ENCODE peak calls at places on chromosomes 13 and 19, in four cellular contexts. S, M, E and B are unnamed samples.

GRCh38 chr13:80577951-80578670 is 237.2 kb upstream of the SPRY2 start:
- DNase-seq in E (no peak), S (peak; percentile 53), M (no peak), B (no peak)

GRCh38 chr13:75687145-75687763 is 51.1 kb downstream of the LMO7 start:
- DNase-seq in S (peak; percentile 57), M (no peak), E (peak; percentile 68), B (peak; percentile 73)

GRCh38 chr13:112198611-112199010 is 131.7 kb downstream of the SOX1 start:
- DNase-seq in S (no peak), E (no peak), M (no peak), B (no peak)

GRCh38 chr13:23903906-23904280 is 6.6 kb upstream of the C1QTNF9B start:
- DNase-seq in M (no peak), E (no peak), S (no peak), B (no peak)

GRCh38 chr13:26678796-26679195 is 81.8 kb downstream of the GPR12 start:
- DNase-seq in M (no peak), E (no peak), S (peak; percentile 64), B (no peak)

GRCh38 chr19:2223959-2224358 is 12.2 kb downstream of the PLEKHJ1 start:
- DNase-seq in M (no peak), E (no peak), S (no peak), B (no peak)

GRCh38 chr13:20160346-20161274 is at the start of gene GJA3:
- DNase-seq in S (peak; percentile 54), E (peak; percentile 39), M (peak; percentile 71), B (peak; percentile 51)

GRCh38 chr19:2477732-2478191 is 1.8 kb downstream of the GADD45B start:
- DNase-seq in M (no peak), S (no peak), E (peak; percentile 49), B (peak; percentile 58)

GRCh38 chr13:61255035-61255796 is 160.4 kb downstream of the PCDH20 start:
- DNase-seq in E (no peak), M (no peak), S (peak; percentile 48), B (no peak)

GRCh38 chr13:37179646-37180045 is 74.2 kb upstream of the CSNK1A1L start:
- DNase-seq in S (no peak), E (no peak), M (no peak), B (no peak)

GRCh38 chr13:45136741-45137500 is 16.6 kb downstream of the GTF2F2 start:
- DNase-seq in S (no peak), E (no peak), M (no peak), B (no peak)

GRCh38 chr19:36140289-36141038 is 598 bp downstream of the CAPNS1 start:
- DNase-seq in S (peak; percentile 88), E (peak; percentile 52), M (peak; percentile 36), B (peak; percentile 96)

GRCh38 chr19:36141039-36141914 is 1.4 kb downstream of the CAPNS1 start:
- DNase-seq in E (peak; percentile 76), M (peak; percentile 79), S (peak; percentile 98), B (peak; percentile 82)

GRCh38 chr19:36139120-36139472 is 770 bp upstream of the CAPNS1 start:
- DNase-seq in S (no peak), M (no peak), E (no peak), B (no peak)

GRCh38 chr19:36142046-36142445 is 2.2 kb downstream of the CAPNS1 start:
- DNase-seq in S (no peak), E (no peak), M (no peak), B (no peak)

GRCh38 chr19:36139473-36140288 is at the start of gene CAPNS1:
- DNase-seq in E (peak; percentile 93), S (peak; percentile 98), M (peak; percentile 97), B (peak; percentile 99)
- H4K8ac ChIP-seq in E (peak within 1 kb of the TSS; percentile 93), S (no peak within 1 kb of the TSS), M (no peak within 1 kb of the TSS), B (peak within 1 kb of the TSS; percentile 88)

GRCh38 chr19:44753619-44753931 is 5.1 kb downstream of the BCL3 start:
- DNase-seq in S (no peak), E (no peak), M (no peak), B (no peak)
- H3K4me1 ChIP-seq in S (peaks cover 6% of the 10 kb centered on the region), E (peaks cover 56% of the 10 kb centered on the region), M (peaks cover 15% of the 10 kb centered on the region), B (peaks cover 29% of the 10 kb centered on the region)

DNA sequence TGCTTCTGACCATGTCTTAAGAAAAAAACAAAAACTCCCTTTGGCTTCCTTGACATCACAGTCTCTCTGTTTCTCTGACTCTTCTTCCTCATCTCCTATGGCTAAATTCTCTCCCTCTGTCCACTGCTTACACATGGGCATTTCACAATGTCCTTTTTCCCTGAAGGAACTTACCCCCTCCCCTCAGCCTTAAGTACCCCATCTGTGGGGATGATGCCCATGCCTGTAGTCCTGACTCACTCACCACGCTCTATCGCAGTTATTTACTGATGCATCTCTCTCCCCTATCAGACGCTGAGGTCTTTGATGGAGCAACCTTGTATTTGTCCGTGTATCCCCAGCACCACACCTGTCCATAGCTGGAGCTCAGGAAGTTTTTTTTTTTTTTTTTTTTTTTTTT is 32.4 kb downstream of the ACTN4 start:
- DNase-seq in M (no peak), E (peak; percentile 63), S (no peak), B (peak; percentile 45)
- H2AK5ac ChIP-seq in M (no peak overlapping the region), E (peak overlapping the region; percentile 20), S (no peak overlapping the region), B (no peak overlapping the region)

GRCh38 chr13:89856512-89856911 is 1491.0 kb upstream of the MIR17HG start:
- DNase-seq in E (no peak), M (no peak), S (peak; percentile 1), B (no peak)
- H4K8ac ChIP-seq in E (no peak overlapping the region), M (no peak overlapping the region), S (no peak overlapping the region), B (no peak overlapping the region)

DNA sequence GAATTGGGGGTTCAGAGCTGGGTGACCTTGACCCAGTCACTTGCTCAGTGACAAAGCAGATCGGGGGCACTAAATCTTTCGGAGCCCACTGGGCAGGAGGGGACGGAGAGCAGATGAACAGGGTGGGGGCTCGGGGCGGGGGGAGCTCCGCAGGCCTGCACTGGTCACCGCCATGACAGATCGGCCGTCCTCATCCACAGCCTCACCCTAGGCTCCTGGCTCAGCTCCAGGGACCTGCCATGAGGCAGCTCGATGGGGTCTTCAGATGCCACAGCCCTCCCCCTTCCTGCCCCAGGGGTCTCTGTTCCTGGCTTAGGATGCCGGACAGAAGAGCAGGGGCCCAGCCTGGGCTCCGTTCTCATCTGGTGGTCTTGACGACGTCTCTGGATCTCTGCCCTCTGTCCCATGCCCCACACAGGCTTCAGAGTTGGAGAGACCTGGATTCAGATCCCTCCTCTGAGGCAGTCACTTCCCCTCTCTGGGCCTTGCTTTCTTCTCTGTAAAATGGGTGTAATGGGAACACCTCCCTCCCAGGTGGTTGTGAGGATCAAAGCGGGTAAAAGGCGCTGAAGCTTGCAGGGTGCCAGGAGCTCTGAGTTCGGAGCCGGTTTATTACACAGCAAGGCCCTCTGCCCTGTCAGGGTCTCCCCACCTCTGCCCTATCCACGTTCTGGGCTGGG is 3.0 kb downstream of the KDM4B start:
- DNase-seq in M (no peak), E (no peak), S (no peak), B (no peak)
- H3K4me1 ChIP-seq in M (peaks cover 24% of the 10 kb centered on the region), E (peaks cover 29% of the 10 kb centered on the region), S (peaks cover 3% of the 10 kb centered on the region), B (peaks cover 33% of the 10 kb centered on the region)

GRCh38 chr13:73730014-73730413 is 404.2 kb downstream of the KLF12 start:
- DNase-seq in S (peak; percentile 16), E (no peak), M (no peak), B (no peak)
- H2AK5ac ChIP-seq in S (no peak overlapping the region), E (no peak overlapping the region), M (no peak overlapping the region), B (no peak overlapping the region)

GRCh38 chr19:44745386-44745831 is 3.1 kb upstream of the BCL3 start:
- DNase-seq in S (peak; percentile 65), E (peak; percentile 80), M (no peak), B (peak; percentile 60)
- H4K8ac ChIP-seq in S (no peak overlapping the region), E (peak overlapping the region; percentile 71), M (no peak overlapping the region), B (no peak overlapping the region)